ENCODE peak calls at places on chromosomes 6 and 20, in four cellular contexts. One of them, this sample, is unnamed. For H3K36me3, the result is how much of the 10 kb centered on the place peaks cover.

GRCh38 chr6:45556828-45557227 is 179.1 kb upstream of the SUPT3H start:
- DNase-seq in GM06990: no peak
- DNase-seq in ovary: peak
- DNase-seq in HCT116: no peak
- DNase-seq in this sample: no peak

GRCh38 chr6:13327691-13328075 is 654 bp downstream of the TBC1D7 start:
- DNase-seq in GM06990: peak
- DNase-seq in ovary: no peak
- DNase-seq in HCT116: no peak
- DNase-seq in this sample: no peak

GRCh38 chr6:42877695-42878094 is 1.7 kb upstream of the RPL7L1 start:
- DNase-seq in GM06990: no peak
- DNase-seq in ovary: no peak
- DNase-seq in HCT116: no peak
- DNase-seq in this sample: no peak

GRCh38 chr20:38171301-38172010 is 6.4 kb upstream of the TGM2 start:
- DNase-seq in GM06990: no peak
- DNase-seq in ovary: no peak
- DNase-seq in HCT116: no peak
- DNase-seq in this sample: no peak

GRCh38 chr6:159935065-159935464 is 33.8 kb upstream of the IGF2R start:
- DNase-seq in GM06990: no peak
- DNase-seq in ovary: no peak
- DNase-seq in HCT116: no peak
- DNase-seq in this sample: no peak

GRCh38 chr20:24756292-24757025 is 192.6 kb upstream of the CST7 start:
- DNase-seq in GM06990: no peak
- DNase-seq in ovary: no peak
- DNase-seq in HCT116: no peak
- DNase-seq in this sample: no peak

GRCh38 chr20:60100780-60101179 is 142.6 kb downstream of the CDH26 start:
- DNase-seq in GM06990: no peak
- DNase-seq in ovary: no peak
- DNase-seq in HCT116: no peak
- DNase-seq in this sample: no peak

GRCh38 chr6:101114703-101115102 is 233.6 kb upstream of the ASCC3 start:
- DNase-seq in GM06990: no peak
- DNase-seq in ovary: no peak
- DNase-seq in HCT116: peak
- DNase-seq in this sample: no peak

GRCh38 chr6:129350278-129350677 is 359.7 kb downstream of the ARHGAP18 start:
- DNase-seq in GM06990: no peak
- DNase-seq in ovary: no peak
- DNase-seq in HCT116: no peak
- DNase-seq in this sample: no peak

GRCh38 chr6:130381012-130381411 is 15.2 kb downstream of the TMEM200A start:
- DNase-seq in GM06990: no peak
- DNase-seq in ovary: no peak
- DNase-seq in HCT116: no peak
- DNase-seq in this sample: no peak

GRCh38 chr6:69867075-69867911 is 937 bp downstream of the COL19A1 start:
- DNase-seq in GM06990: peak
- DNase-seq in ovary: peak
- DNase-seq in HCT116: no peak
- DNase-seq in this sample: no peak

GRCh38 chr20:4800131-4800530 is 78.4 kb downstream of the PRND start:
- DNase-seq in GM06990: no peak
- DNase-seq in ovary: no peak
- DNase-seq in HCT116: no peak
- DNase-seq in this sample: no peak

GRCh38 chr6:81450180-81450579 is 302.3 kb downstream of the TENT5A start:
- DNase-seq in GM06990: no peak
- DNase-seq in ovary: no peak
- DNase-seq in HCT116: peak
- DNase-seq in this sample: peak

GRCh38 chr20:53578492-53579222 is 15.0 kb downstream of the ZNF217 start:
- DNase-seq in GM06990: no peak
- DNase-seq in ovary: peak
- DNase-seq in HCT116: peak
- DNase-seq in this sample: peak

GRCh38 chr6:145814035-145814500 is 527 bp downstream of the FBXO30 start:
- DNase-seq in GM06990: no peak
- DNase-seq in ovary: no peak
- DNase-seq in HCT116: no peak
- DNase-seq in this sample: no peak

GRCh38 chr6:43317968-43318367 is 9.3 kb upstream of the CRIP3 start:
- DNase-seq in GM06990: no peak
- DNase-seq in ovary: no peak
- DNase-seq in HCT116: no peak
- DNase-seq in this sample: no peak

GRCh38 chr6:38579010-38579628 is 60.6 kb downstream of the BTBD9 start:
- DNase-seq in GM06990: no peak
- DNase-seq in ovary: no peak
- DNase-seq in HCT116: no peak
- DNase-seq in this sample: no peak

GRCh38 chr6:163641706-163642105 is 227.2 kb downstream of the QKI start:
- DNase-seq in GM06990: no peak
- DNase-seq in ovary: no peak
- DNase-seq in HCT116: no peak
- DNase-seq in this sample: no peak

GRCh38 chr6:109978174-109979032 is at the start of gene GPR6:
- DNase-seq in GM06990: peak
- DNase-seq in ovary: peak
- DNase-seq in HCT116: no peak
- DNase-seq in this sample: no peak

GRCh38 chr6:19836799-19837510 is at the start of gene ID4:
- DNase-seq in GM06990: no peak
- DNase-seq in ovary: peak
- DNase-seq in HCT116: no peak
- DNase-seq in this sample: peak

GRCh38 chr6:56144538-56145324 is 102.6 kb downstream of the COL21A1 start:
- DNase-seq in GM06990: no peak
- DNase-seq in ovary: no peak
- DNase-seq in HCT116: no peak
- DNase-seq in this sample: peak

GRCh38 chr6:45422541-45423110 is 44.9 kb upstream of the SUPT3H start:
- DNase-seq in GM06990: no peak
- DNase-seq in ovary: peak
- DNase-seq in HCT116: no peak
- DNase-seq in this sample: no peak

GRCh38 chr6:227812-228338 is 64.4 kb upstream of the DUSP22 start:
- DNase-seq in GM06990: peak
- DNase-seq in ovary: no peak
- DNase-seq in HCT116: no peak
- DNase-seq in this sample: no peak

GRCh38 chr6:144739873-144740272 is 454.7 kb downstream of the UTRN start:
- DNase-seq in GM06990: no peak
- DNase-seq in ovary: no peak
- DNase-seq in HCT116: no peak
- DNase-seq in this sample: no peak

GRCh38 chr6:42088101-42088591 is 37.8 kb downstream of the TAF8 start:
- DNase-seq in GM06990: no peak
- DNase-seq in ovary: no peak
- DNase-seq in HCT116: no peak
- DNase-seq in this sample: no peak

GRCh38 chr6:42340516-42340915 is 111.2 kb downstream of the TRERF1 start:
- DNase-seq in GM06990: no peak
- DNase-seq in ovary: no peak
- DNase-seq in HCT116: no peak
- DNase-seq in this sample: no peak

GRCh38 chr6:158068156-158068892 is 86.7 kb downstream of the SYNJ2 start:
- DNase-seq in GM06990: no peak
- DNase-seq in ovary: no peak
- DNase-seq in HCT116: no peak
- DNase-seq in this sample: no peak

GRCh38 chr20:34774431-34774830 is 51.0 kb downstream of the NCOA6 start:
- DNase-seq in GM06990: no peak
- DNase-seq in ovary: no peak
- DNase-seq in HCT116: no peak
- DNase-seq in this sample: no peak

GRCh38 chr6:144896296-144896695 is 611.2 kb downstream of the UTRN start:
- DNase-seq in GM06990: no peak
- DNase-seq in ovary: no peak
- DNase-seq in HCT116: no peak
- DNase-seq in this sample: no peak

GRCh38 chr6:44535446-44535845 is 147.9 kb downstream of the CDC5L start:
- DNase-seq in GM06990: no peak
- DNase-seq in ovary: no peak
- DNase-seq in HCT116: no peak
- DNase-seq in this sample: no peak

GRCh38 chr6:163983601-163984445 is 569.3 kb downstream of the QKI start:
- DNase-seq in GM06990: no peak
- DNase-seq in ovary: no peak
- DNase-seq in HCT116: no peak
- DNase-seq in this sample: no peak

GRCh38 chr6:147750420-147750819 is 241.9 kb downstream of the SAMD5 start:
- DNase-seq in GM06990: no peak
- DNase-seq in ovary: no peak
- DNase-seq in HCT116: no peak
- DNase-seq in this sample: no peak

GRCh38 chr6:122297010-122297409 is 102.4 kb upstream of the HSF2 start:
- DNase-seq in GM06990: no peak
- DNase-seq in ovary: no peak
- DNase-seq in HCT116: no peak
- DNase-seq in this sample: no peak
- TF ChIP-seq CTCF in GM06990: no peak
- TF ChIP-seq CTCF in ovary: no peak
- TF ChIP-seq CTCF in HCT116: no peak
- TF ChIP-seq CTCF in this sample: no peak

GRCh38 chr20:50007369-50007768 is 24.6 kb downstream of the SNAI1 start:
- DNase-seq in GM06990: no peak
- DNase-seq in ovary: no peak
- DNase-seq in HCT116: no peak
- DNase-seq in this sample: no peak

GRCh38 chr20:50008007-50008406 is 25.2 kb downstream of the SNAI1 start:
- DNase-seq in GM06990: no peak
- DNase-seq in ovary: no peak
- DNase-seq in HCT116: no peak
- DNase-seq in this sample: no peak

GRCh38 chr20:50012282-50013263 is 29.8 kb downstream of the SNAI1 start:
- DNase-seq in GM06990: no peak
- DNase-seq in ovary: no peak
- DNase-seq in HCT116: no peak
- DNase-seq in this sample: no peak

GRCh38 chr20:50013976-50014375 is 31.2 kb downstream of the SNAI1 start:
- DNase-seq in GM06990: no peak
- DNase-seq in ovary: no peak
- DNase-seq in HCT116: no peak
- DNase-seq in this sample: no peak

GRCh38 chr20:50009521-50010454 is 27.0 kb downstream of the SNAI1 start:
- DNase-seq in GM06990: no peak
- DNase-seq in ovary: no peak
- DNase-seq in HCT116: no peak
- DNase-seq in this sample: no peak
- H3K4me3 ChIP-seq in GM06990: no peak
- H3K4me3 ChIP-seq in ovary: no peak
- H3K4me3 ChIP-seq in HCT116: no peak
- H3K4me3 ChIP-seq in this sample: no peak

GRCh38 chr6:111711989-111712388 is 106.3 kb upstream of the TRAF3IP2 start:
- DNase-seq in GM06990: no peak
- DNase-seq in ovary: no peak
- DNase-seq in HCT116: no peak
- DNase-seq in this sample: no peak
- H3K36me3 ChIP-seq in GM06990: under half
- H3K36me3 ChIP-seq in ovary: under half
- H3K36me3 ChIP-seq in HCT116: under half
- H3K36me3 ChIP-seq in this sample: under half

GRCh38 chr20:32155017-32155965 is 45.8 kb downstream of the TM9SF4 start:
- DNase-seq in GM06990: no peak
- DNase-seq in ovary: peak
- DNase-seq in HCT116: no peak
- DNase-seq in this sample: peak
- TF ChIP-seq CTCF in GM06990: peak
- TF ChIP-seq CTCF in ovary: no peak
- TF ChIP-seq CTCF in HCT116: no peak
- TF ChIP-seq CTCF in this sample: peak

GRCh38 chr6:24907959-24908358 is 27.8 kb downstream of the RIPOR2 start:
- DNase-seq in GM06990: no peak
- DNase-seq in ovary: no peak
- DNase-seq in HCT116: no peak
- DNase-seq in this sample: no peak
- H3K4me3 ChIP-seq in GM06990: no peak
- H3K4me3 ChIP-seq in ovary: no peak
- H3K4me3 ChIP-seq in HCT116: no peak
- H3K4me3 ChIP-seq in this sample: peak